ENCODE peak calls at places on chromosomes 2 and 18, in five cellular contexts. L is mammary epithelial cell, B is endothelial cell of umbilical vein, D is endodermal cell, O is neural progenitor cell. V is an unnamed sample. For H3K9me3, the result is how much of the 10 kb centered on the place peaks cover.

GRCh38 chr2:61905372-61906186 is at the start of gene COMMD1:
- DNase-seq in B (peak), L (peak), O (peak), D (peak), V (peak)

GRCh38 chr2:136378712-136379595 is 261.0 kb upstream of the CXCR4 start:
- DNase-seq in D (peak), L (peak), B (peak), O (peak), V (peak)

GRCh38 chr2:97763176-97763845 is 49.9 kb downstream of the ZAP70 start:
- DNase-seq in O (no peak), D (peak), B (no peak), L (no peak), V (no peak)

GRCh38 chr2:98308068-98308467 is 38.2 kb upstream of the CNGA3 start:
- DNase-seq in D (no peak), O (no peak), B (no peak), L (no peak), V (no peak)

GRCh38 chr2:214853906-214854305 is 44.4 kb upstream of the BARD1 start:
- DNase-seq in D (no peak), B (no peak), O (no peak), L (peak), V (no peak)

GRCh38 chr2:125559186-125559585 is 1096.8 kb upstream of the GYPC start:
- DNase-seq in D (no peak), L (no peak), B (no peak), O (no peak), V (no peak)

GRCh38 chr2:70627499-70627898 is 73.9 kb upstream of the TGFA start:
- DNase-seq in B (peak), D (no peak), L (no peak), O (no peak), V (no peak)

GRCh38 chr2:149044500-149044899 is 6.0 kb downstream of the LYPD6B start:
- DNase-seq in B (no peak), L (no peak), O (no peak), D (no peak), V (no peak)

GRCh38 chr2:56191617-56192016 is 7.8 kb downstream of the CCDC85A start:
- DNase-seq in D (peak), O (peak), B (peak), L (peak), V (no peak)

GRCh38 chr18:27653247-27653646 is 468.1 kb upstream of the CHST9 start:
- DNase-seq in D (no peak), B (no peak), L (no peak), O (no peak), V (no peak)

GRCh38 chr18:7766817-7767216 is 199.7 kb downstream of the PTPRM start:
- DNase-seq in D (no peak), L (no peak), O (no peak), B (no peak), V (no peak)

GRCh38 chr2:232537499-232537898 is 2.0 kb upstream of the CHRNG start:
- DNase-seq in O (no peak), L (no peak), D (no peak), B (no peak), V (no peak)

GRCh38 chr2:146031158-146031557 is 1511.2 kb upstream of the ZEB2 start:
- DNase-seq in B (no peak), L (no peak), O (no peak), D (no peak), V (no peak)
- H3K9me3 ChIP-seq in B (under half), L (under half), O (under half), D (under half), V (under half)

DNA sequence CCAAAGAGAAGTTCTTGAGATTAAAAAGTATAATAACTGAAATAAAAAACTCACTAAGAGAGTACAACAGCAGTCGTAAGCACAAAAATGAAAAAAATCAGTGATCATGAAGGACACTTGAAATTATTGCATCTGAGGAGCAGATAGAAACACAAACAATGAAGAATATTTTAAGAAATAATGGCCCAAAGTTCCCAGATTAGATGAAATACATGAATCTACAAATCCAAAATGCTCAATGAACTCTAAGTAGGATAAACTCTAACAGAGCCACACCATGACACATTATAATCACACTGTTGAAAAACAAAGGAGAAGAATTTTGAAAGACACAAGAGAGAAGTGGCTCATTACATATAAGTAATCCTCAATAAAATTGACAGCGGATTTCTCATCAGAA is 31.9 kb upstream of the EMILIN2 start:
- DNase-seq in B (no peak), D (no peak), L (no peak), O (no peak), V (no peak)
- H3K9me3 ChIP-seq in B (under half), D (under half), L (under half), O (under half), V (under half)

GRCh38 chr2:31694444-31694843 is 113.7 kb upstream of the SRD5A2 start:
- DNase-seq in B (no peak), L (peak), O (peak), D (no peak), V (no peak)

GRCh38 chr2:31693882-31694281 is 113.1 kb upstream of the SRD5A2 start:
- DNase-seq in D (no peak), L (no peak), B (no peak), O (peak), V (no peak)

DNA sequence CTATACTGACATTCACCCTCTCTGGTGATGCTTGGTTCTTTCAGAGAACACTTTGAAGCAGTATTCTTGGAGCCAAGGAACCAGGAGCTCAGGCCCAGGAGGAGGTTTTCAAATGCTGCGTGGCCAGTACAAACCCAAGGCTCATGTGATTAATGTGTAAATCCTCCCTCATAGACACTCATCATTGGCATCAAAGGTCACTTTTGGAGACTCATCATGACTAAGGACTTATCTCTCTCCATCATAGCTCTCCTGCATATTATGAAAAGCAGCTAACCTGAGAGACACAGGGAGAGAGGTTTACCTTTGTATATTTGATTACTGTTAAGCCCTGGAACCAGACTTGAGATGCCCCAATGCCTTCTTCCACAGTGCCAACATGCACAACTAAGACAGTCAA is 115.3 kb upstream of the SRD5A2 start:
- DNase-seq in B (no peak), O (no peak), D (no peak), L (peak), V (no peak)
- H3K9me3 ChIP-seq in B (under half), O (under half), D (half or more), L (under half), V (under half)

DNA sequence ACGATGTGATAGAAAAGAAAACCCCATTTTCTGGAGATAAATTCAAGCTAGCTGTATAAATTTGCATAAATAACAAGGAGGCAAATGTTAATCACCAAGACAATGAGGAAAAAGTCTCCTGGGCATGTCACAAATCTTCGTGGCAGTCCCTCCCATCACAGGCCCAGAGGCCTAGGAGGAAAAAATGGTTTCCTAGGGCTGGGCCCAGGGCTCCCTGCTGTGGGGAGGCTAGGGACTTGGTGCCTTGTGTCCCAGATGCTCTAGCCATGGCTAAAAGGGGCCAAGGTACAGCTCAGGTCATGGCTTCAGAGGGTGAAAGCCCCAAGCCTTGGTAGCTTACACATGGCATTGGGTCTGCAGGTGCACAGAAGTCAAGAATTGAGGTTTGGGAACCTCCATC is 134.6 kb downstream of the CABLES1 start:
- DNase-seq in B (no peak), L (no peak), O (no peak), D (no peak), V (no peak)
- H3K9me3 ChIP-seq in B (under half), L (under half), O (under half), D (under half), V (under half)